ENCODE peak calls at places on chromosomes 6 and 20, in four cellular contexts. K is adrenal gland, X is endothelial cell, Z is HFFc6. H is an unnamed sample.

GRCh38 chr6:1586861-1587450 is 22.8 kb upstream of the FOXC1 start:
- DNase-seq in Z (no peak), K (no peak), X (no peak), H (no peak)

GRCh38 chr6:150894935-150895686 is 29.6 kb downstream of the MTHFD1L start:
- DNase-seq in K (no peak), X (no peak), Z (no peak), H (no peak)

GRCh38 chr6:100592929-100593328 is 128.2 kb upstream of the SIM1 start:
- DNase-seq in K (no peak), X (no peak), Z (no peak), H (no peak)

GRCh38 chr6:79810153-79810806 is 137.1 kb downstream of the ELOVL4 start:
- DNase-seq in X (no peak), Z (no peak), K (no peak), H (no peak)

GRCh38 chr20:36483919-36484808 is 57.2 kb upstream of the MYL9 start:
- DNase-seq in Z (peak; percentile 72), K (no peak), X (no peak), H (no peak)

GRCh38 chr20:60262967-60263603 is 304.9 kb downstream of the CDH26 start:
- DNase-seq in K (peak; percentile 34), X (peak; percentile 62), Z (no peak), H (no peak)

GRCh38 chr6:92977018-92977417 is 442.3 kb downstream of the EPHA7 start:
- DNase-seq in X (no peak), K (no peak), Z (no peak), H (no peak)

GRCh38 chr6:117496383-117496990 is 14.0 kb downstream of the DCBLD1 start:
- DNase-seq in K (no peak), Z (peak; percentile 44), X (no peak), H (no peak)

GRCh38 chr20:25296094-25297093 is 48.5 kb downstream of the PYGB start:
- DNase-seq in Z (peak; percentile 3), X (no peak), K (no peak), H (no peak)

GRCh38 chr6:151111670-151112069 is 128.1 kb upstream of the AKAP12 start:
- DNase-seq in Z (no peak), X (no peak), K (no peak), H (no peak)

GRCh38 chr6:39777218-39777617 is 15.0 kb upstream of the DAAM2 start:
- DNase-seq in X (no peak), Z (no peak), K (no peak), H (no peak)

GRCh38 chr20:46142124-46142523 is 24.0 kb downstream of the CD40 start:
- DNase-seq in Z (no peak), K (no peak), X (no peak), H (no peak)

GRCh38 chr6:30219244-30219643 is 6.0 kb upstream of the TRIM26 start:
- DNase-seq in Z (peak; percentile 51), X (peak; percentile 57), K (no peak), H (no peak)

GRCh38 chr6:30782425-30783014 is 38.2 kb upstream of the IER3 start:
- DNase-seq in Z (peak; percentile 81), X (no peak), K (peak; percentile 40), H (no peak)

GRCh38 chr6:109793793-109794192 is 102.7 kb downstream of the FIG4 start:
- DNase-seq in X (no peak), K (peak; percentile 68), Z (peak; percentile 95), H (peak; percentile 39)

GRCh38 chr6:53691252-53691651 is 25.7 kb upstream of the KLHL31 start:
- DNase-seq in K (no peak), Z (no peak), X (no peak), H (no peak)

GRCh38 chr6:28002181-28002580 is 45.1 kb downstream of the OR2B6 start:
- DNase-seq in K (no peak), Z (no peak), X (no peak), H (no peak)

GRCh38 chr6:109927052-109927451 is 51.1 kb upstream of the GPR6 start:
- DNase-seq in Z (no peak), X (no peak), K (no peak), H (no peak)

GRCh38 chr6:157528931-157529653 is 148.1 kb downstream of the ZDHHC14 start:
- DNase-seq in Z (no peak), K (peak; percentile 20), X (no peak), H (no peak)

GRCh38 chr20:972256-972655 is 29.9 kb downstream of the RSPO4 start:
- DNase-seq in Z (no peak), X (no peak), K (no peak), H (no peak)

GRCh38 chr20:969868-970267 is 32.2 kb downstream of the RSPO4 start:
- DNase-seq in X (no peak), K (no peak), Z (no peak), H (no peak)

GRCh38 chr20:976033-976432 is 26.1 kb downstream of the RSPO4 start:
- DNase-seq in X (no peak), K (no peak), Z (no peak), H (no peak)

GRCh38 chr20:977021-977420 is 25.1 kb downstream of the RSPO4 start:
- DNase-seq in X (no peak), K (no peak), Z (no peak), H (no peak)

DNA sequence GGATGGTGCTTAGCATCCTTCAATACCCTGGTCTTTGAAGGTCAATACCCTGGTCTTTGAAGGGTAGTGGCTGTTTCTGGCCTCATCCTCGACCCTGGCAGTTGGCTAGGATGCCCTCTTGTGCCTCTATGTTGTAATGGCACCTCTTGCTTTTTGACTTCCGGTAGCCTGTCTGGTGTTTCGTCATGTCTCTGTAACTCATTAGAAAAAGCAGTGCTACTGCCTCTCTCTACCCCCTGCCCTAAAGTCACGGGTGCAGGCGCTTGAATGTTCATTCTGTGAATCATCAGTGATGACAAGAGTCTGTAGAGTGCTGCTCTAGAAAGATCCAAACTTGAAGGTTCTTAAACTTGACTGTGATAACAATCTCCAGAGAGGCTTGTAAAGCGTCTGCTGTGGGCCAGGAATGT is 28.3 kb downstream of the RSPO4 start:
- DNase-seq in Z (peak; percentile 80), X (peak; percentile 38), K (peak; percentile 11), H (no peak)
- TF ChIP-seq CTCF in Z (peak; percentile 74), X (peak; percentile 36), K (peak; percentile 30), H (peak; percentile 24)

DNA sequence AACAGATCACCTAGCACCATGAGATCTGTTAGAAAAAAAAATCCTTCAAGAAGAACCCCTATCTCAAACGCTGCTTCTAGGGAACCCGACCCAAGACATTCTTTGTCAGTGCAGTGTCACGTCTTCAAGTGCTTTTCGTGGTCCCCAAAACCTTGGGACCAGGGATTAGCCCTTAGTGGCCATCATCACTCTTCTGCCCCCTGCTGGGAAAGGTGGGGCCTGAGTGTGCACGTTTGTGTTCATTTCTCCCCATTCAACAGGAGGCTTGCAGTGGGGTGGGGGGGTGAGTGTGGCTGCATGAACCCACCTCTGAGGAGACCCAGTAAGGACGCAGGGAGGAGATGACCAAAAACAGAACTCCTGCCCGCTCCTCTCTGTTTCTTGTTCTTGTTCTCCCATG is 218.2 kb upstream of the RNF24 start:
- DNase-seq in X (no peak), Z (no peak), K (no peak), H (no peak)
- TF ChIP-seq CTCF in X (no peak), Z (peak; percentile 49), K (no peak), H (no peak)

GRCh38 chr6:89583559-89583958 is 55.0 kb downstream of the LYRM2 start:
- DNase-seq in X (no peak), Z (no peak), K (no peak), H (no peak)
- TF ChIP-seq CTCF in X (no peak), Z (no peak), K (no peak), H (no peak)

DNA sequence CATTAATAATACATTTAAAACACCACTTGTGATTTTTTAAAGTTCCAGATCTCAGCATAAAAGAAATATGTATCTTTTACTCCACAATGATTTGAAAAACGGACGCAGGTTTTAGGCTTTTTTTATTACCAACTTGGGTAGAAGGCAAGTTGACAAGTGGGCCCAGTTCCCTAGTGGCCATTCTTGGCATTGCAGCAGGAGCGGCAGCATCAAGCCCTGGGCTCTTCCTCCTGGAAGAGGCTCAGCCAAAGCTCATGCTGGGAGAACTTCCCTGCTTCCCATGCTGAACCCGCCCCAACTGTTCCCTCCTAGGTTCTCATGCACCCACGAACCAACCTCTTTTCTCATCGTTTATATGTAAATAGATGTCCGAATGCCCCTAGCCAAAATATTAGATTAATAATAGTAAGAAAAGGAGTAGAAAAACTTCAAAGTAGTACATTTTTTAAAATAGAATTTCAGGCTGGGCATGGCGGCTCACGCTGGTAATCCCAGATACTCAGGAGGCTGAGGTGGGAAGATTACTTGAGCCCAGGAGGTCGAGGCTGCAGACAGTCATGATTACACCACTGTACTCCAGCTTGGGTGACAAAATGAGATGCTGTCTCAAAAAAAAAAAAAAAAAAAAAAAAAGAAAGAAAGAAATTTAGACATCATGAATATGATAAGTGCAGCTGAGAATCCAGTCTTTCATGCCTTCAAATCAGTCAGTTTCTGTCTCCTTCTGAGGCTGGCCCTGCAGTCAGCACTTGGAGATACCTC is 18.2 kb upstream of the MYB start:
- DNase-seq in K (peak; percentile 26), Z (peak; percentile 28), X (peak; percentile 68), H (no peak)
- TF ChIP-seq CTCF in K (peak; percentile 61), Z (peak; percentile 90), X (peak; percentile 97), H (peak; percentile 38)

DNA sequence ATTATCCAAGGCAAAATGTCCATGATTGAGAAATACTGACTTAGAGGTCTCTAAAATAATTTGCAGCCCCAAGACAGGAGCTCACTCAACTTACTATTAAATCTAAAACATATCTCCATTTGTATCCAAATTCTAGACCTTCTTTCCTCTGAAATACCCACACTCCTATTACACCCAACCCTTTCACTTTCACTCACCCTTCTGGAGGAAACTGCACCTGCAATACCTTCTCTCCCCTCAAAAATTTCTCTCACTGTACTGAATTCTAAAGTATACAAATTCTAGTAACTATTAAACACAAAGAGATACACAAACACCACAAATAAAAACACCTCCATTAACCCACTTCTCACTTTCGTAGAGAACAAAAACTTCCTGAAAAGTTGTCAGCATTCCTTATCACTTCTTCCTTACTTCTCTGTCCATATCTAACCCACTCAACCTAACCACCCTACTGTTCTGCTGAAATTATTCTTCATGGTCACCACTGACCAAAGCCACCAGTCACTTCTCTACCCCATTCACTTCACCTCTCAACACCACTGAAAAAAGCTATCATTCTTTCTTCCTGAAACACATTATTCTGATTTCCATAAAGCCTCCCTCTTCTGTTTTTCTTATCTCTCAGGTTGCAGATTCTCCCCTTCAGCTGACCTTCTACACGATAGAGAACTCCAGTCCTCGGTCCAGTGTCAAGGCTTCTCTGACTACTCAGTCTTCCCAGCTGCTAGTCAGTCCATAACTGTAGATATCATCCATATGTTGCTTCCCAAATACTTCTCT is 12.0 kb downstream of the LMBRD1 start:
- DNase-seq in Z (no peak), X (no peak), K (no peak), H (no peak)
- TF ChIP-seq CTCF in Z (no peak), X (no peak), K (no peak), H (peak; percentile 6)

DNA sequence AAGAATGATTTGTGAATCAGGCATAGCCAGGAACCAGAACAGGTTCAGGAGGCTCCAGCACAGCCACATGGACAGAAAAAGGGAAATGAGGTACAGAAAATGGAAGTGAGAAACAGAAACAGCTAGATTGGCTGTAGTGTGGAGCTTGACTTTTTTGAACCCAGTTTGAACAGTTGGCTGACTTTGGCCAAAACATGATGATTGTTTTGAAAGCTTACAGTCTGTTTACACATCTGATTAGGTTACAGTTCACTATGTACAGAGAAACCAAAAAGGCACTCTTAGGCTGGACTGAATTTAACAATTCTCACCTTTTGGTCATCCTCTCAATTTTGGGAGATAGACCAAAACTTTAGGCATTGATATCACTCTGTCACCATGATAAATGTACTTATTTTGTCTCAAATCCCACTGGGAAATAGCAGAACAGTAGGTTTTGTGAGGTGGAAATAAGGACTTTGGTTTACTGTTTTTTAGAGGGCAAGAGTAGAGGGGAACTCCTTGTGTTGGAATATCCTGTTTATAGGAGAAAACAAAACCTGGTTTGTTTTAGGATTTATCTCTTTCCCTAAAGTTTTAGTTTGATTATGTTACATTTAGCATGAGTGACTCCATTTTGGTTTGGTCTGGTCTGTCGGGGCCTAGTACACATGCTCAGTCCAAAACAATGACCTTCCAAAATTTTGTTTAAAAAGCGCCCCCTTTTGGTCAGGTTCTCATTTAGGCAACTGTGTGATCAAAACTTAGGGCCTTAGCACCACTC is 123.1 kb downstream of the OLIG3 start:
- DNase-seq in K (no peak), Z (no peak), X (no peak), H (no peak)
- TF ChIP-seq CTCF in K (no peak), Z (peak; percentile 32), X (no peak), H (no peak)